ENCODE peak calls at places on chromosome 21, in five cellular contexts. D, H, C, W and M are unnamed samples.
A peak's percentile ranks its signal among the peaks of the same experiment; 100 is the strongest.

GRCh38 chr21:18289876-18290275 is 45.2 kb downstream of the CHODL start:
- DNase-seq in D (no peak), H (no peak), C (no peak), W (no peak), M (no peak)

GRCh38 chr21:45944601-45945000 is 37.0 kb upstream of the COL6A1 start:
- DNase-seq in D (no peak), H (no peak), C (no peak), W (no peak), M (no peak)

GRCh38 chr21:42537106-42537742 is 23.6 kb downstream of the SLC37A1 start:
- DNase-seq in D (no peak), H (no peak), C (no peak), W (no peak), M (no peak)

GRCh38 chr21:42997053-42997452 is 22.7 kb downstream of the PKNOX1 start:
- DNase-seq in D (no peak), H (peak; percentile 67), C (no peak), W (no peak), M (peak; percentile 81)

GRCh38 chr21:17901458-17902092 is 82.4 kb upstream of the C21orf91 start:
- DNase-seq in D (no peak), H (no peak), C (no peak), W (no peak), M (no peak)

GRCh38 chr21:28294046-28294445 is 698.6 kb downstream of the LTN1 start:
- DNase-seq in D (no peak), H (no peak), C (no peak), W (no peak), M (no peak)

GRCh38 chr21:35565204-35565611 is 495.1 kb downstream of the SETD4 start:
- DNase-seq in D (peak; percentile 45), H (peak; percentile 30), C (no peak), W (no peak), M (peak; percentile 46)

GRCh38 chr21:34836103-34836932 is 167.5 kb downstream of the CLIC6 start:
- DNase-seq in D (peak; percentile 43), H (peak; percentile 86), C (no peak), W (peak; percentile 12), M (peak; percentile 90)

GRCh38 chr21:37445228-37445627 is 78.7 kb downstream of the DYRK1A start:
- DNase-seq in D (no peak), H (no peak), C (no peak), W (no peak), M (no peak)

GRCh38 chr21:38913120-38913975 is 107.6 kb downstream of the ETS2 start:
- DNase-seq in D (peak; percentile 88), H (peak; percentile 62), C (no peak), W (no peak), M (peak; percentile 44)

GRCh38 chr21:19034041-19034440 is 630.5 kb upstream of the TMPRSS15 start:
- DNase-seq in D (no peak), H (no peak), C (no peak), W (no peak), M (no peak)

GRCh38 chr21:17780539-17780938 is 38.6 kb downstream of the C21orf91 start:
- DNase-seq in D (no peak), H (no peak), C (no peak), W (no peak), M (no peak)

GRCh38 chr21:20994790-20995189 is 3.4 kb upstream of the NCAM2 start:
- DNase-seq in D (no peak), H (no peak), C (no peak), W (no peak), M (no peak)

GRCh38 chr21:30349572-30349971 is 1.2 kb upstream of the KRTAP23-1 start:
- DNase-seq in D (no peak), H (no peak), C (no peak), W (no peak), M (no peak)

GRCh38 chr21:42285569-42286245 is 29.5 kb downstream of the TFF3 start:
- DNase-seq in D (no peak), H (no peak), C (no peak), W (no peak), M (no peak)

GRCh38 chr21:44708866-44709425 is 2.4 kb downstream of the TSPEAR start:
- DNase-seq in D (peak; percentile 51), H (no peak), C (no peak), W (no peak), M (peak; percentile 60)

GRCh38 chr21:45983981-45984551 is 2.5 kb downstream of the COL6A1 start:
- DNase-seq in D (no peak), H (peak; percentile 49), C (no peak), W (no peak), M (peak; percentile 84)

GRCh38 chr21:34543017-34543416 is 31.0 kb upstream of the KCNE1 start:
- DNase-seq in D (no peak), H (no peak), C (no peak), W (no peak), M (no peak)